ENCODE peak calls at places on chromosomes 3 and 15, in nine cellular contexts. One of them, this sample, is unnamed. For H3K4me1, the result is how much of the 10 kb centered on the place peaks cover.

GRCh38 chr3:15305366-15305844 is 27.0 kb downstream of the SH3BP5 start:
- DNase-seq in SK-N-SH: peak
- DNase-seq in A549: peak
- DNase-seq in tibial nerve: no peak
- DNase-seq in transverse colon: no peak
- DNase-seq in K562: peak
- DNase-seq in ovary: no peak
- DNase-seq in stomach: no peak
- DNase-seq in HepG2: no peak
- DNase-seq in this sample: peak

GRCh38 chr3:98701276-98701675 is 61.9 kb upstream of the ST3GAL6 start:
- DNase-seq in SK-N-SH: no peak
- DNase-seq in A549: no peak
- DNase-seq in tibial nerve: no peak
- DNase-seq in transverse colon: no peak
- DNase-seq in K562: no peak
- DNase-seq in ovary: no peak
- DNase-seq in stomach: no peak
- DNase-seq in HepG2: no peak
- DNase-seq in this sample: no peak

GRCh38 chr3:135736740-135737139 is 228.8 kb upstream of the PPP2R3A start:
- DNase-seq in SK-N-SH: no peak
- DNase-seq in A549: no peak
- DNase-seq in tibial nerve: no peak
- DNase-seq in transverse colon: peak
- DNase-seq in K562: no peak
- DNase-seq in ovary: no peak
- DNase-seq in stomach: no peak
- DNase-seq in HepG2: peak
- DNase-seq in this sample: no peak

GRCh38 chr3:111729087-111729846 is 129.8 kb upstream of the PHLDB2 start:
- DNase-seq in SK-N-SH: no peak
- DNase-seq in A549: no peak
- DNase-seq in tibial nerve: peak
- DNase-seq in transverse colon: no peak
- DNase-seq in K562: no peak
- DNase-seq in ovary: peak
- DNase-seq in stomach: peak
- DNase-seq in HepG2: no peak
- DNase-seq in this sample: no peak

GRCh38 chr3:100245932-100246331 is 14.9 kb upstream of the TBC1D23 start:
- DNase-seq in SK-N-SH: no peak
- DNase-seq in A549: no peak
- DNase-seq in tibial nerve: no peak
- DNase-seq in transverse colon: no peak
- DNase-seq in K562: no peak
- DNase-seq in ovary: no peak
- DNase-seq in stomach: no peak
- DNase-seq in HepG2: no peak
- DNase-seq in this sample: no peak

GRCh38 chr3:120688121-120688520 is 6.1 kb upstream of the HGD start:
- DNase-seq in SK-N-SH: no peak
- DNase-seq in A549: no peak
- DNase-seq in tibial nerve: no peak
- DNase-seq in transverse colon: no peak
- DNase-seq in K562: no peak
- DNase-seq in ovary: no peak
- DNase-seq in stomach: no peak
- DNase-seq in HepG2: no peak
- DNase-seq in this sample: no peak

GRCh38 chr3:184448321-184449160 is 68.7 kb downstream of the CHRD start:
- DNase-seq in SK-N-SH: no peak
- DNase-seq in A549: peak
- DNase-seq in tibial nerve: no peak
- DNase-seq in transverse colon: no peak
- DNase-seq in K562: no peak
- DNase-seq in ovary: no peak
- DNase-seq in stomach: peak
- DNase-seq in HepG2: no peak
- DNase-seq in this sample: peak

GRCh38 chr3:144429719-144430121 is 458.1 kb downstream of the DIPK2A start:
- DNase-seq in SK-N-SH: no peak
- DNase-seq in A549: no peak
- DNase-seq in tibial nerve: no peak
- DNase-seq in transverse colon: no peak
- DNase-seq in K562: no peak
- DNase-seq in ovary: no peak
- DNase-seq in stomach: no peak
- DNase-seq in HepG2: no peak
- DNase-seq in this sample: no peak

DNA sequence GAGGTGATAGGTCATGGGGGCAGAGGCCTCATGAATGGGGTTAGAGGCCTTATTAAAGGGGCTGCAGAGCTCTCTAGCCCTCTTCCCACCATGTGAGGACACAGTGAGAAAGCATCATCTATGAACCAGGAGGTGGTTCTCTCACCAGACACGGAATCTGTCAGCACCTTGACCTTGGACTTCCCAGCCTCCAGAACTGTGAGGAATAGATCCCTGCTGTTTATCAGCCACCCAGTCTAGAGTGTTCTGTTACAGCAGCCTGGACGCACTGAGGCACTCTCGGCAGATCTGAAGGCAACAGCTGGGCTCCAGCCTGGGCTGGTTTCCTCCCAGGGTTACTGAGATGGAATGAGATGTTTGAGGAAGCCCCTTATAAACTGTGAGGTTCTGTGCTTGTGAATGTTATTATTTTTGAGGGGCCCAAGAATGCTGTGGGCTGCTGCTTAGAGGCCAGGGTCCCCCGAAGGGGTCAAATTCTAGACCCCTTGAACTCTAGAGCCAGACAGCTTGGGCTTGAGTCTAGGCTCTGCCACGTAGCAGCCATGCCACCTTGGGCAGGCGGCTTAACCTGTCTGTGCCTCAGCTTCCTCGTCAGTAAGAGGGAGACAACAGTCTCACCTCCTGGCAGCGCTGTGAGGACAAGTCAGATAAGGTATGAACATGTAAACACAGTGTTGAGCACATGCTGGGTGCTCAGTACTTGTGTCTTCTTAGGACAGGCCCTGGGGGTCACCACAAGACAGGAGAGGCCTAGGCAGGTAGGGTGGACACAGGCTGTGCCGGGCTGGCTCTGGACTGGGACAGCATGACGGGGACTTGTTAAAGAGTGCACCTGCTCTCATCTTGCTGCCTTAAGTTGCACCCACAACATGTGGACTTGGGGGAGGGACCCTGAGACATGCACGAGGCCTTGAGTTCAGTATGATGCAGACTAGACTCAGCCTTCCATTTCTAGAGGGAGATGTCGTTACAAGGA is 49.3 kb downstream of the MGLL start:
- DNase-seq in SK-N-SH: no peak
- DNase-seq in A549: no peak
- DNase-seq in tibial nerve: no peak
- DNase-seq in transverse colon: no peak
- DNase-seq in K562: no peak
- DNase-seq in ovary: no peak
- DNase-seq in stomach: no peak
- DNase-seq in HepG2: no peak
- DNase-seq in this sample: no peak
- H3K4me1 ChIP-seq in SK-N-SH: under half
- H3K4me1 ChIP-seq in A549: under half
- H3K4me1 ChIP-seq in tibial nerve: under half
- H3K4me1 ChIP-seq in transverse colon: under half
- H3K4me1 ChIP-seq in K562: under half
- H3K4me1 ChIP-seq in ovary: under half
- H3K4me1 ChIP-seq in stomach: under half
- H3K4me1 ChIP-seq in HepG2: under half
- H3K4me1 ChIP-seq in this sample: under half

DNA sequence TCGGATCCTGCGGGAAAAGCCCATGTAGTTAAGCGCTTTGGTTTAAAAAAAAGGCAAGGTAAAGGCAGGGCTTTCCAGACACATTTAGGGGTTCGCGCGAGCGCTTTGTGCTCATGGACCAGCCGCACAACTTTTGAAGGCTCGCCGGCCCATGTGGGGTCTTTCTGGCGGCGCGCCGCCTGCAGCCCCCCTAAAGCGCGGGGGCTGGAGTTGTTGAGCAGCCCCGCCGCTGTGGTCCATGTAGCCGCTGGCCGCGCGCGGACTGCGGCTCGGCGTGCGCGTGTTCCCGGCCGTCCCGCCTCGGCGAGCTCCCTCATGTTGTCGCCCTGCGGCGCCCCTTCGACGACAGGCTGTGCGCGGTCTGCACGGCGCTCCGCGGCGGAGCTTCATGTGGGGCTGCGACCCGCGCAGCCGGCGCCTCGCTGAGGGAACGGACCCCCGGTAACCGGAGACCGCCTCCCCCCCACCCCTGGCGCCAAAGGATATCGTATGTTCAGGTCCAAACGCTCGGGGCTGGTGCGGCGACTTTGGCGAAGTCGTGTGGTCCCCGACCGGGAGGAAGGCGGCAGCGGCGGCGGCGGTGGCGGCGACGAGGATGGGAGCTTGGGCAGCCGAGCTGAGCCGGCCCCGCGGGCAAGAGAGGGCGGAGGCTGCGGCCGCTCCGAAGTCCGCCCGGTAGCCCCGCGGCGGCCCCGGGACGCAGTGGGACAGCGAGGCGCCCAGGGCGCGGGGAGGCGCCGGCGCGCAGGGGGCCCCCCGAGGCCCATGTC is 919 bp downstream of the SMAD6 start:
- DNase-seq in SK-N-SH: peak
- DNase-seq in A549: no peak
- DNase-seq in tibial nerve: no peak
- DNase-seq in transverse colon: peak
- DNase-seq in K562: no peak
- DNase-seq in ovary: peak
- DNase-seq in stomach: peak
- DNase-seq in HepG2: no peak
- DNase-seq in this sample: no peak
- H3K4me3 ChIP-seq in SK-N-SH: peak
- H3K4me3 ChIP-seq in A549: peak
- H3K4me3 ChIP-seq in tibial nerve: peak
- H3K4me3 ChIP-seq in transverse colon: peak
- H3K4me3 ChIP-seq in K562: peak
- H3K4me3 ChIP-seq in ovary: peak
- H3K4me3 ChIP-seq in stomach: peak
- H3K4me3 ChIP-seq in HepG2: peak
- H3K4me3 ChIP-seq in this sample: peak

GRCh38 chr3:110413807-110414748 is 657.5 kb upstream of the NECTIN3 start:
- DNase-seq in SK-N-SH: no peak
- DNase-seq in A549: no peak
- DNase-seq in tibial nerve: no peak
- DNase-seq in transverse colon: no peak
- DNase-seq in K562: no peak
- DNase-seq in ovary: no peak
- DNase-seq in stomach: no peak
- DNase-seq in HepG2: no peak
- DNase-seq in this sample: no peak
- TF ChIP-seq EP300 in SK-N-SH: no peak
- TF ChIP-seq EP300 in A549: no peak
- TF ChIP-seq EP300 in tibial nerve: no peak
- TF ChIP-seq EP300 in transverse colon: no peak
- TF ChIP-seq EP300 in K562: no peak
- TF ChIP-seq EP300 in ovary: no peak
- TF ChIP-seq EP300 in stomach: no peak
- TF ChIP-seq EP300 in HepG2: no peak
- TF ChIP-seq EP300 in this sample: no peak

GRCh38 chr3:71450162-71450561 is 133.4 kb downstream of the FOXP1 start:
- DNase-seq in SK-N-SH: no peak
- DNase-seq in A549: no peak
- DNase-seq in tibial nerve: no peak
- DNase-seq in transverse colon: peak
- DNase-seq in K562: no peak
- DNase-seq in ovary: no peak
- DNase-seq in stomach: no peak
- DNase-seq in HepG2: peak
- DNase-seq in this sample: no peak
- H3K4me1 ChIP-seq in SK-N-SH: under half
- H3K4me1 ChIP-seq in A549: under half
- H3K4me1 ChIP-seq in tibial nerve: under half
- H3K4me1 ChIP-seq in transverse colon: under half
- H3K4me1 ChIP-seq in K562: under half
- H3K4me1 ChIP-seq in ovary: under half
- H3K4me1 ChIP-seq in stomach: half or more
- H3K4me1 ChIP-seq in HepG2: half or more
- H3K4me1 ChIP-seq in this sample: under half

GRCh38 chr3:183285828-183286457 is 32.9 kb downstream of the B3GNT5 start:
- DNase-seq in SK-N-SH: peak
- DNase-seq in A549: peak
- DNase-seq in tibial nerve: peak
- DNase-seq in transverse colon: peak
- DNase-seq in K562: peak
- DNase-seq in ovary: peak
- DNase-seq in stomach: peak
- DNase-seq in HepG2: peak
- DNase-seq in this sample: peak
- H3K4me3 ChIP-seq in SK-N-SH: peak
- H3K4me3 ChIP-seq in A549: peak
- H3K4me3 ChIP-seq in tibial nerve: no peak
- H3K4me3 ChIP-seq in transverse colon: no peak
- H3K4me3 ChIP-seq in K562: no peak
- H3K4me3 ChIP-seq in ovary: no peak
- H3K4me3 ChIP-seq in stomach: no peak
- H3K4me3 ChIP-seq in HepG2: no peak
- H3K4me3 ChIP-seq in this sample: peak

GRCh38 chr3:165206454-165207266 is 10.5 kb upstream of the SLITRK3 start:
- DNase-seq in SK-N-SH: peak
- DNase-seq in A549: peak
- DNase-seq in tibial nerve: peak
- DNase-seq in transverse colon: peak
- DNase-seq in K562: peak
- DNase-seq in ovary: peak
- DNase-seq in stomach: peak
- DNase-seq in HepG2: peak
- DNase-seq in this sample: peak
- TF ChIP-seq EP300 in SK-N-SH: no peak
- TF ChIP-seq EP300 in A549: no peak
- TF ChIP-seq EP300 in tibial nerve: no peak
- TF ChIP-seq EP300 in transverse colon: no peak
- TF ChIP-seq EP300 in K562: no peak
- TF ChIP-seq EP300 in ovary: no peak
- TF ChIP-seq EP300 in stomach: no peak
- TF ChIP-seq EP300 in HepG2: no peak
- TF ChIP-seq EP300 in this sample: no peak

This sample was measured in suprapubic skin.